ENCODE peak calls at places on chromosomes 2 and 18, in four cellular contexts. T is neural progenitor cell, U is MM.1S, G is HCT116. Q is an unnamed sample.

GRCh38 chr2:113966832-113967231 is 76.9 kb downstream of the ACTR3 start:
- DNase-seq in U (no peak), T (no peak), G (no peak), Q (peak)

GRCh38 chr2:221381928-221382488 is 190.1 kb downstream of the EPHA4 start:
- DNase-seq in T (no peak), G (no peak), U (no peak), Q (no peak)

GRCh38 chr2:182766626-182767025 is 50.6 kb downstream of the DNAJC10 start:
- DNase-seq in T (no peak), U (no peak), G (no peak), Q (no peak)

GRCh38 chr2:235170536-235171510 is 219.0 kb downstream of the SH3BP4 start:
- DNase-seq in U (peak), G (peak), T (peak), Q (peak)

GRCh38 chr2:121476714-121477113 is 54.0 kb upstream of the RNU4ATAC start:
- DNase-seq in T (peak), U (no peak), G (no peak), Q (no peak)

GRCh38 chr2:1782514-1782913 is 38.2 kb upstream of the PXDN start:
- DNase-seq in U (no peak), G (no peak), T (no peak), Q (no peak)

GRCh38 chr2:190180313-190181065 is 118.0 kb upstream of the MSTN start:
- DNase-seq in G (peak), U (peak), T (peak), Q (peak)

GRCh38 chr18:23529597-23529996 is 26.3 kb downstream of the RMC1 start:
- DNase-seq in T (no peak), U (no peak), G (peak), Q (peak)

GRCh38 chr2:159098815-159099455 is 130.5 kb downstream of the TANC1 start:
- DNase-seq in U (no peak), G (no peak), T (no peak), Q (no peak)

GRCh38 chr2:101699939-101700442 is 2.5 kb downstream of the MAP4K4 start:
- DNase-seq in U (no peak), G (no peak), T (no peak), Q (peak)

GRCh38 chr2:62304429-62305417 is 108.8 kb downstream of the B3GNT2 start:
- DNase-seq in G (peak), U (peak), T (peak), Q (peak)

GRCh38 chr2:86078801-86079545 is 26.7 kb downstream of the POLR1A start:
- DNase-seq in G (no peak), U (peak), T (peak), Q (peak)

GRCh38 chr2:26904839-26905238 is 56.9 kb downstream of the DPYSL5 start:
- DNase-seq in G (no peak), T (no peak), U (no peak), Q (no peak)

GRCh38 chr2:96872591-96873349 is 2.9 kb upstream of the SEMA4C start:
- DNase-seq in U (no peak), T (peak), G (no peak), Q (peak)

GRCh38 chr2:111058264-111058663 is 62.5 kb upstream of the BCL2L11 start:
- DNase-seq in U (no peak), G (no peak), T (no peak), Q (no peak)

GRCh38 chr2:9423922-9424272 is 443 bp downstream of the CPSF3 start:
- DNase-seq in G (no peak), U (peak), T (no peak), Q (peak)

GRCh38 chr2:178825183-178825582 is 18.0 kb upstream of the TTN start:
- DNase-seq in U (no peak), T (no peak), G (no peak), Q (peak)

GRCh38 chr2:219002395-219003266 is 9.4 kb upstream of the CRYBA2 start:
- DNase-seq in U (peak), G (peak), T (peak), Q (peak)

GRCh38 chr2:27545348-27546141 is 37.3 kb upstream of the ZNF512 start:
- DNase-seq in G (no peak), U (no peak), T (no peak), Q (peak)

DNA sequence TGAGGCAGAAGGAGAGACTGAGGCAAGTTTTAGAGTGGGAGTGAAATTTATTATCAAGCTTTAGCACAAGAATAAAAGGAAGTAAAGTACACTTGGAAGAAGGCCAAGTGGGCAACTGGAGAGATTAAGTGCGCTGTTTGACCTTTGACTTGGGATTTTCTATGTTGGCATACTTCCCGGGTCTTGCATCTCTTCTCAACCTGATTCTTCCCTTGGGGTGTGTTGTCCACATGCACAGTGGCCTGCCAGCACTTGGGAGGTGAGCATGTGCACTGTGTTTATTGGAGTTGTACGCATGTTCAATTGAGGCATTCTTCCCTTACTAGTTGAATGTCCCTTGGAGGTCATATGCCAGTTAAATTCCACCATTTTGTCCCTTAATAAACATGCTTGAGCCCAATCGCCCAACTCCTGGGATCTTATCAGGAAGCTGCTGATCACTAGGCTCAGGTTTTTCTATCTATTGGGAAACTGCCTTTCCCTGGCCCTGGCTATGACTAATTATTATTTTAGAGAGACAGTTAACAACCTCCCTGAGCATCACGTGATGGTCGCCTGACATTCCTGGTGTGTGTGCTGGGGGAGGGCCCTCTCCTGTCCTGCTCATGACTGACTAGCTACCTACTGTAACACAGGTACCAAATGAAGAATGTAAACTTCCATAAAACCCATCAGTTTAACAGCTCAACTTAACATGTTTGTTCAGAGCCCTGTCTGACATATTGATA is 62.5 kb upstream of the RAPGEF4 start:
- DNase-seq in G (no peak), T (no peak), U (no peak), Q (peak)
- H3K4me2 ChIP-seq in G (no peak), T (no peak), U (no peak), Q (no peak)

GRCh38 chr2:20440001-20440560 is 6.8 kb upstream of the RHOB start:
- DNase-seq in G (no peak), T (no peak), U (no peak), Q (no peak)

GRCh38 chr2:20444993-20445910 is 1.6 kb upstream of the RHOB start:
- DNase-seq in U (no peak), G (no peak), T (no peak), Q (no peak)

GRCh38 chr2:20446280-20446916 is 476 bp upstream of the RHOB start:
- DNase-seq in G (no peak), T (peak), U (no peak), Q (no peak)

GRCh38 chr2:20444113-20444992 is 2.5 kb upstream of the RHOB start:
- DNase-seq in T (peak), U (no peak), G (no peak), Q (peak)

DNA sequence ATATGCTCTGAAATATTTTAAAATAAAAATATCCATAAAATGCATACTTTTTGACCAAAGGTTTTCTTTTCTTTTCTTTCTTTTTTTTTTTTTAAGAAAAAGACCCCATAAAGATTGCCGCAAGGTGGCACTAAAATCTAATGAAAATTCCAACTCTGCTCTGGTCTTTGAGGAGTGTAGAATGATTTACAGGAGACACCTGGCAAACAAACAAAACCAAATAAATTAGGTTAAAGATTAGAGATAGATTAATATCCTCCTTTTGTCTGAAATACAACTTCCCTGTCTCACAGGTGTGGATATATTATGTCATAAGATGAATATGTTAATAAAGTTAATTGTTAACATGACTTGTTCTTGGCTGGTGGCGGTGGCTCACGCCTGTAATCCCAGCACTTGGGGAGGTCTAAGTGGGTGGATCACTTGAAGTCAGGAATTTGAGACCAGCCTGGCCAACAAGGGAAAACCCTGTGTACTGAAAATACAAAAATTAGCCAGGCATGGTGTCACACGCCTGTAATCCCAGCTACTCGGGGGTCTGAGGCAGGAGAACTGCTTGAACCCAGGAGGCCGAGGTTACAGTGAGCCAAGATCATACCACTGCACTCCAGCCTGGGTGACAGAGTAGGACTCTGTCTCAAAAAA is 3.5 kb upstream of the RHOB start:
- DNase-seq in T (peak), G (no peak), U (peak), Q (peak)
- TF ChIP-seq EZH2phosphoT487 in T (no peak), G (no peak), U (no peak), Q (no peak)

DNA sequence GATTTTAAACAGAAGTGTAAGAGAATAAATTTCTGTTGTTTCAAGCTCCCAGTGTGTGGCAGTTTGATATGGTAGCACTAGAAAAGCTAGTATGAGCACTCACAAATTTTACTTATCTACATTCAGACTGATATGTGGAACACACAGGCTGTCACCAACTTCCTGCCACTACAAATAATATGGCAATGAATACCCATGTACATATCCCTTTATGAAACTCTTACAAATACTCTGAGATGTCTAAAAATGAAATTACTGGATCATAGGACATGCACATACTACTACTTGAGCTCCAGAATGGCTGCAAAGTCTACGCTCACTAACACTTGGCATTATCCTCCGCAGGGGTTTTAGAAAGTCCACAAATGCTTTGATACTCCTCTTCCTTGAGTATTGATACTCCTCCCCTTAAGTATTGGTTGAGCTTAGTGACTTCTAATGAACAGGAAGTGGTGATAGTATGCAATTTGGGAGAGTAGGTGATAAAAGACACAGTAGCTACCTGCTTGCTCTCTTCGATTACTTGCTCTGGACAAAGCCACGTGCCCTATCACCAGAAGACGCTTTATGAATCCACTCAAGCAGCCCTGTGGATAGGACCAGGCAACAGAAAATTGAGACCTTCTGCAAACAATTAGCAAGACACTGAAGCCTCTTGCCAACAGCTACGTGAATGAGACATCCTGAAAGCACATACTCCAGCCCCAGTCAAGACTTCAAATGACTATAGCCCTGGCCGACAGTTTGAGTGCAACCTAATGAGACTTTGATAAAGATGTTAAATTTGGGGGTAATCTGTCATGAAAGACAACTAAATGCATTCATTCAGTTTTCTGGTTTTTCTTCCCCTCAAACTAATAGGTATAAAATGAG is 35.4 kb downstream of the FBXO11 start:
- DNase-seq in G (no peak), U (no peak), T (no peak), Q (peak)
- H3K9ac ChIP-seq in G (no peak), U (no peak), T (no peak), Q (no peak)

DNA sequence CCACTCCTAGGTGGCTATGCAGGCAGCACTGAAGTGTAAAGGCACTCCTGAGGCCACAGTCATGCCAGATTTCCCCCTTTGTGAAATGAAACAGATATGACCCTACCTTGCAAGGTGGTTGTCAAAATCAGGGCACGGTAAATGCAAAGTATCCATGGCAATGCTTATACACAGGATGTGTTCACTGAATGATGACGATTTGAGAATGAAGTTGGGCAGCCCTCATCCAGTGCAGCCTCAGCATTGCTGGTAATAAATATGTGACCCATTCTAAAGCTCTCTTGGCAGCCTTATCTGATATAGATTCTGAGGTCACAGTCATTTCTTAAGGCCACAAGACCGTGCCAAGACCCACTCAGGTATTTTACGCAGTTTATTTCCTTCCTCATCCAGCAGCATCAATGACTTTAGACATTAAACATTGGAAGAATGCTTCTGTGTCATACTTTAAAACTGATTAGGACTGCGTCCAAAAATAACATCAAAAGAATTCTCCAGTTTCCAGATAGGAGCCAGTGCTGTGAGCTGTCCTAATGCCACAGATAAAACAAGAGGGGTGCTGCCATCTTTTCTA is 125.5 kb upstream of the SERTAD2 start:
- DNase-seq in U (no peak), G (no peak), T (no peak), Q (peak)
- H3K4me2 ChIP-seq in U (no peak), G (peak), T (no peak), Q (peak)

GRCh38 chr2:176804392-176804791 is 408.2 kb upstream of the HNRNPA3 start:
- DNase-seq in U (no peak), G (no peak), T (no peak), Q (no peak)
- TF ChIP-seq EZH2phosphoT487 in U (no peak), G (no peak), T (no peak), Q (no peak)

DNA sequence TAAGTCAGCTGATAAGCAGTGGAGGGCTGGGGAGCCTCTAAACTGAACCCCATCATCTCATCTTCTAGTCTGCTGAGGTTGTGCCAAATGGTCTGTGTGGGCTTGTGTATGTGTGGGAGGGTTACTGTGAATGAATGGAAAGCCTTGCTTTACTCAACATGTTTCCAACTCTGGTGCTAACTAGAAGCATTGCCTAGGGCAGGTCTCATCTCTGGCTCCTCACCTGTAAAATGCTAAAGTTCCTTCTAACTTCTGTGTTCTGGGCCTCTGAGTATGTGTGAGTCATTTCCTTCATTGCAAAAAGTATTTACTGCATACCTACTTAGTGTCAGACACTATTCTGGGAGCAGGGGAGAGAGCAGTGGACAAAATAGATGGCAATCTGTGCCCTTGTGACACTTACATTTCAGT is 1.3 kb downstream of the LIPG start:
- DNase-seq in U (no peak), G (peak), T (no peak), Q (peak)
- H3K9ac ChIP-seq in U (no peak), G (no peak), T (no peak), Q (no peak)

GRCh38 chr2:64003239-64003638 is 16.0 kb downstream of the VPS54 start:
- DNase-seq in T (no peak), G (no peak), U (no peak), Q (no peak)
- H3K4me2 ChIP-seq in T (no peak), G (no peak), U (no peak), Q (no peak)

GRCh38 chr18:36850527-36851201 is 21.7 kb downstream of the KIAA1328 start:
- DNase-seq in U (no peak), T (no peak), G (peak), Q (peak)
- TF ChIP-seq EZH2phosphoT487 in U (no peak), T (no peak), G (no peak), Q (no peak)

Q was measured in GM23248.